ENCODE peak calls at places on chromosomes 6 and 20, in five cellular contexts. V, W, S, Z and T are unnamed samples.

GRCh38 chr20:58911970-58912369 is 59.5 kb downstream of the GNAS start:
- DNase-seq in V (no peak), W (no peak), S (no peak), Z (no peak), T (no peak)

GRCh38 chr6:1901556-1901955 is 291.8 kb downstream of the FOXC1 start:
- DNase-seq in V (peak), W (peak), S (no peak), Z (no peak), T (no peak)

GRCh38 chr6:15479761-15480160 is 183.1 kb downstream of the DTNBP1 start:
- DNase-seq in V (no peak), W (no peak), S (no peak), Z (no peak), T (no peak)

GRCh38 chr6:157983439-157984119 is 1.9 kb downstream of the SYNJ2 start:
- DNase-seq in V (no peak), W (peak), S (no peak), Z (no peak), T (no peak)

GRCh38 chr20:13297105-13297899 is 76.2 kb downstream of the ISM1 start:
- DNase-seq in V (no peak), W (no peak), S (no peak), Z (no peak), T (no peak)

GRCh38 chr6:139369568-139370046 is 4.8 kb downstream of the CITED2 start:
- DNase-seq in V (peak), W (peak), S (no peak), Z (no peak), T (peak)

GRCh38 chr6:81843302-81843701 is 90.8 kb upstream of the TENT5A start:
- DNase-seq in V (no peak), W (no peak), S (no peak), Z (no peak), T (no peak)

GRCh38 chr20:37379967-37380828 is 34.3 kb downstream of the SRC start:
- DNase-seq in V (peak), W (peak), S (no peak), Z (no peak), T (no peak)

GRCh38 chr6:119240257-119241123 is 109.1 kb downstream of the MAN1A1 start:
- DNase-seq in V (no peak), W (no peak), S (no peak), Z (peak), T (peak)

GRCh38 chr6:28884423-28885148 is 39.2 kb downstream of the TRIM27 start:
- DNase-seq in V (no peak), W (no peak), S (no peak), Z (no peak), T (no peak)

GRCh38 chr6:14559754-14560527 is 442.4 kb downstream of the CD83 start:
- DNase-seq in V (no peak), W (peak), S (no peak), Z (no peak), T (no peak)

GRCh38 chr6:41053056-41053455 is at the start of gene APOBEC2:
- DNase-seq in V (no peak), W (no peak), S (no peak), Z (no peak), T (no peak)

GRCh38 chr6:5670381-5670780 is 336.3 kb downstream of the NRN1 start:
- DNase-seq in V (no peak), W (no peak), S (no peak), Z (no peak), T (no peak)

GRCh38 chr20:62382306-62383198 is 4.4 kb upstream of the RPS21 start:
- DNase-seq in V (peak), W (peak), S (peak), Z (peak), T (peak)

GRCh38 chr6:127022297-127022696 is 96.2 kb upstream of the RSPO3 start:
- DNase-seq in V (peak), W (no peak), S (no peak), Z (no peak), T (no peak)

GRCh38 chr20:42981258-42981657 is 208.4 kb downstream of the PTPRT start:
- DNase-seq in V (no peak), W (no peak), S (no peak), Z (no peak), T (no peak)

GRCh38 chr6:502761-503160 is 111.2 kb downstream of the IRF4 start:
- DNase-seq in V (no peak), W (no peak), S (no peak), Z (no peak), T (no peak)

GRCh38 chr20:50460608-50461268 is 49.4 kb upstream of the PTPN1 start:
- DNase-seq in V (peak), W (peak), S (peak), Z (peak), T (peak)
- H4K91ac ChIP-seq in V (peak), W (peak), S (no peak), Z (no peak), T (no peak)

GRCh38 chr20:23625236-23625964 is 12.4 kb downstream of the CST3 start:
- DNase-seq in V (no peak), W (no peak), S (no peak), Z (no peak), T (no peak)

GRCh38 chr20:23626040-23626620 is 11.6 kb downstream of the CST3 start:
- DNase-seq in V (no peak), W (no peak), S (no peak), Z (no peak), T (no peak)

GRCh38 chr20:23624307-23624706 is 13.4 kb downstream of the CST3 start:
- DNase-seq in V (peak), W (no peak), S (no peak), Z (no peak), T (no peak)

GRCh38 chr20:23623666-23624065 is 14.1 kb downstream of the CST3 start:
- DNase-seq in V (no peak), W (no peak), S (no peak), Z (no peak), T (no peak)

DNA sequence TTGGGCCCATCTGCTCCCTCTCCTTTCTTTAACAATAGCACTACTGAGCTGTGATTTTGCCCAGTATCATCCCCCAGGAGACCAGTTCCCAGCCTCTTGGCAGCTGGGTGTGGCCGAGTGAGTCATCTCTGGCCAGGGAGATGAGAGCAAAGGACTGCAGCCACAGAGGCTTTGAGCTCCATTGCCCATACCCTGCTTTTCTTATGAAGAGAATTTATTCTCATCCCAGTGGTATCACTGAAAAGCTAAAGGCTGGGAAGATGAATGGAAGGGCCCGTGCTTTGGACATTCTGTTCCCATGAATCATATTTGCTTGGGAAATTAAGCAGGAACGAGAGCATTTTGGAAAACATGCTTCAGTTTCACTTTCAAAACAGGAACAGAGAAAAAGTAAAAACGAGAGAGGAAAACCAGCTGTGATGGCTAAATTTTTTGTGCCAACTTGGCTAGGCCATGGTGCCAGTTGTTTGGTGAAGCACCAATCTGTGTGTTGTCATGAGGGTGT is 14.9 kb downstream of the CST3 start:
- DNase-seq in V (peak), W (peak), S (no peak), Z (no peak), T (no peak)
- H2BK15ac ChIP-seq in V (no peak), W (peak), S (no peak), Z (no peak), T (no peak)

GRCh38 chr20:50026746-50027575 is 44.2 kb downstream of the SNAI1 start:
- DNase-seq in V (peak), W (peak), S (no peak), Z (no peak), T (no peak)

GRCh38 chr20:50020283-50020682 is 37.5 kb downstream of the SNAI1 start:
- DNase-seq in V (peak), W (peak), S (no peak), Z (no peak), T (no peak)

GRCh38 chr20:50022676-50023075 is 39.9 kb downstream of the SNAI1 start:
- DNase-seq in V (no peak), W (no peak), S (no peak), Z (no peak), T (no peak)

GRCh38 chr20:50019466-50020256 is 36.9 kb downstream of the SNAI1 start:
- DNase-seq in V (no peak), W (no peak), S (no peak), Z (no peak), T (no peak)

DNA sequence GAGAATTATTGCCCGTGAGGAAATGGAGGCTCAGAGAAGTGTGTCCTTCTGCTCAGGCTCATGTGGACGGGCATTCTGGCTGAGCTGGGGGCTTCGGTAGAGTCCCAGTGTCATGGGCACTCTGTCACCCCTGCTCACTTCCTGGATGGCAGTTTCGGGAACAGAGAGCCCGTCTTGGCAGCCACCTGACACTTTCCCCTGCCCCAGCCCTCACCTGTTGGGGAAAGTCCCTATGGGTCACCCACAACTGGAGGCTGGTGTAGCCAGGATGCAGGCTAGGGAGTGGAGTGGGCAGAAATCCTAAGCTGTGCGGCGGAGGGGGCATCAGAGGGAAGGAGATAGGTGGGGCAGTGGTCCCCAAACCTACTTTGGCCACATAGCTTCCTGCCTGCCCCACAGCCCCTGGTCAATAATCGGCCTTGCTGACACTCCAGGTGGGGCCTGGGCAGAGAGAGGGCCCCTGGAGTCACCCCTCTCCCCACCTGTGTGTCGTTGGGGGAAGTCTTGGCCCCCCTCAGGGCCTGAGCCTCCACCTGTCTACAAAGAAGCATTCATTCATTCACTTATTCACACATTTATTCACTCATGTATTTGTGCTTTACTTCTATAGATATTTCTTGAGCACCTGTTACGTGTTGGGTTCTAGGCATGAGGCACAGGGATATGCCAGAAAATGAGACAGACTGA is 40.5 kb downstream of the SNAI1 start:
- DNase-seq in V (no peak), W (no peak), S (no peak), Z (no peak), T (no peak)
- H4K91ac ChIP-seq in V (no peak), W (no peak), S (no peak), Z (no peak), T (no peak)

GRCh38 chr6:156658596-156659316 is 118.4 kb upstream of the ARID1B start:
- DNase-seq in V (no peak), W (no peak), S (no peak), Z (no peak), T (no peak)

GRCh38 chr6:156659317-156660198 is 117.6 kb upstream of the ARID1B start:
- DNase-seq in V (peak), W (no peak), S (no peak), Z (no peak), T (no peak)

GRCh38 chr6:156657311-156657710 is 119.9 kb upstream of the ARID1B start:
- DNase-seq in V (no peak), W (no peak), S (no peak), Z (no peak), T (no peak)

GRCh38 chr6:156660389-156660788 is 116.8 kb upstream of the ARID1B start:
- DNase-seq in V (no peak), W (no peak), S (no peak), Z (no peak), T (no peak)

DNA sequence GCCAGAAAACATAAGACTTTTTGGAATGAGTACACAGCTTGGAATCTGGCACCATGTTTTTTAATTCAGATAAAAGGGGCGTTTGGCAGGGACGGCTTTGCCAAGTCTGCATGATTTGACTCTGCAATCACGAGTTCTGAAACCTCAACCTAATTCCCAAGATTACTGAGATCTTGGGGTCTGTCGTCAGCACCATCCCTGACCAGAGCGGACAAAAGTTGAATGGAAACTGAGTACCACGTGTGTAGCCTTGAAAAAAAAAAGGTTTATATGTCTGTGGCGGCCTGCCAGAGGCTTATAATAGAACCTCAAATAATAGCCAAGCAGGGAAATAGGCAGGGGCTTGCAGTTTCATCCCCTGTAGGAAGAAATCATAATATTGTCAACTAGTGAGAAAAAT is 119.0 kb upstream of the ARID1B start:
- DNase-seq in V (no peak), W (peak), S (no peak), Z (no peak), T (no peak)
- H2BK15ac ChIP-seq in V (no peak), W (no peak), S (no peak), Z (no peak), T (no peak)

GRCh38 chr20:34064286-34064685 is 47.8 kb downstream of the EIF2S2 start:
- DNase-seq in V (no peak), W (no peak), S (no peak), Z (no peak), T (no peak)
- H4K91ac ChIP-seq in V (no peak), W (no peak), S (no peak), Z (no peak), T (no peak)

GRCh38 chr20:11232896-11233295 is 559.1 kb upstream of the JAG1 start:
- DNase-seq in V (peak), W (no peak), S (no peak), Z (no peak), T (no peak)
- H2BK15ac ChIP-seq in V (no peak), W (no peak), S (no peak), Z (no peak), T (no peak)

GRCh38 chr6:90294989-90295853 is 1.4 kb downstream of the BACH2 start:
- DNase-seq in V (peak), W (peak), S (no peak), Z (no peak), T (no peak)
- H4K91ac ChIP-seq in V (no peak), W (no peak), S (no peak), Z (no peak), T (no peak)

GRCh38 chr6:135499441-135500340 is 2.2 kb upstream of the AHI1 start:
- DNase-seq in V (no peak), W (no peak), S (no peak), Z (no peak), T (no peak)

GRCh38 chr6:135496805-135497411 is 632 bp downstream of the AHI1 start:
- DNase-seq in V (no peak), W (no peak), S (no peak), Z (no peak), T (no peak)

GRCh38 chr6:135493218-135493961 is 4.2 kb downstream of the AHI1 start:
- DNase-seq in V (no peak), W (peak), S (no peak), Z (no peak), T (no peak)

GRCh38 chr6:135498178-135498841 is 770 bp upstream of the AHI1 start:
- DNase-seq in V (peak), W (peak), S (no peak), Z (peak), T (peak)

GRCh38 chr6:135497412-135498177 is at the start of gene AHI1:
- DNase-seq in V (peak), W (peak), S (peak), Z (peak), T (peak)
- H2BK15ac ChIP-seq in V (peak), W (peak), S (peak), Z (peak), T (peak)

GRCh38 chr6:31829633-31830492 is 2.3 kb downstream of the HSPA1B start:
- DNase-seq in V (peak), W (peak), S (no peak), Z (no peak), T (peak)

GRCh38 chr6:31825553-31825952 is 2.0 kb upstream of the HSPA1B start:
- DNase-seq in V (peak), W (no peak), S (no peak), Z (no peak), T (no peak)

GRCh38 chr6:31826793-31827285 is 699 bp upstream of the HSPA1B start:
- DNase-seq in V (no peak), W (no peak), S (peak), Z (peak), T (no peak)

GRCh38 chr6:31831350-31832215 is 4.0 kb downstream of the HSPA1B start:
- DNase-seq in V (peak), W (no peak), S (no peak), Z (no peak), T (no peak)

GRCh38 chr6:31827286-31828079 is at the start of gene HSPA1B:
- DNase-seq in V (peak), W (peak), S (peak), Z (peak), T (peak)
- H4K91ac ChIP-seq in V (peak), W (peak), S (peak), Z (no peak), T (no peak)